ENCODE peak calls at places on chromosome 19, in eight cellular contexts. One of them, this sample, is unnamed.

GRCh38 chr19:53991224-53992113 is at the start of gene CACNG6:
- DNase-seq in tibial artery: no peak
- DNase-seq in hepatocyte: peak; percentile 63
- DNase-seq in PC-3: peak; percentile 48
- DNase-seq in body of pancreas: no peak
- DNase-seq in D721Med: no peak
- DNase-seq in A549: peak; percentile 93
- DNase-seq in GM10248: no peak
- DNase-seq in this sample: no peak

GRCh38 chr19:35451278-35452096 is 3.4 kb downstream of the FFAR2 start:
- DNase-seq in tibial artery: no peak
- DNase-seq in hepatocyte: no peak
- DNase-seq in PC-3: no peak
- DNase-seq in body of pancreas: no peak
- DNase-seq in D721Med: no peak
- DNase-seq in A549: no peak
- DNase-seq in GM10248: peak; percentile 76
- DNase-seq in this sample: no peak

GRCh38 chr19:50639121-50640112 is at the start of gene SYT3:
- DNase-seq in tibial artery: no peak
- DNase-seq in hepatocyte: peak; percentile 72
- DNase-seq in PC-3: peak; percentile 33
- DNase-seq in body of pancreas: peak; percentile 34
- DNase-seq in D721Med: peak; percentile 93
- DNase-seq in A549: peak; percentile 55
- DNase-seq in GM10248: peak; percentile 56
- DNase-seq in this sample: no peak

GRCh38 chr19:38727306-38727867 is 16.9 kb downstream of the CAPN12 start:
- DNase-seq in tibial artery: no peak
- DNase-seq in hepatocyte: no peak
- DNase-seq in PC-3: no peak
- DNase-seq in body of pancreas: no peak
- DNase-seq in D721Med: no peak
- DNase-seq in A549: no peak
- DNase-seq in GM10248: no peak
- DNase-seq in this sample: no peak

GRCh38 chr19:51398096-51398704 is 7.8 kb upstream of the C19orf84 start:
- DNase-seq in tibial artery: no peak
- DNase-seq in hepatocyte: peak; percentile 29
- DNase-seq in PC-3: peak; percentile 59
- DNase-seq in body of pancreas: no peak
- DNase-seq in D721Med: peak; percentile 49
- DNase-seq in A549: peak; percentile 49
- DNase-seq in GM10248: no peak
- DNase-seq in this sample: no peak

GRCh38 chr19:37930416-37930815 is 23.4 kb downstream of the SIPA1L3 start:
- DNase-seq in tibial artery: no peak
- DNase-seq in hepatocyte: no peak
- DNase-seq in PC-3: peak; percentile 44
- DNase-seq in body of pancreas: no peak
- DNase-seq in D721Med: no peak
- DNase-seq in A549: no peak
- DNase-seq in GM10248: no peak
- DNase-seq in this sample: no peak

GRCh38 chr19:39372941-39373340 is 18.0 kb downstream of the PAF1 start:
- DNase-seq in tibial artery: no peak
- DNase-seq in hepatocyte: no peak
- DNase-seq in PC-3: no peak
- DNase-seq in body of pancreas: no peak
- DNase-seq in D721Med: no peak
- DNase-seq in A549: no peak
- DNase-seq in GM10248: no peak
- DNase-seq in this sample: no peak

GRCh38 chr19:1561236-1561842 is 6.8 kb downstream of the MEX3D start:
- DNase-seq in tibial artery: no peak
- DNase-seq in hepatocyte: no peak
- DNase-seq in PC-3: no peak
- DNase-seq in body of pancreas: no peak
- DNase-seq in D721Med: no peak
- DNase-seq in A549: no peak
- DNase-seq in GM10248: no peak
- DNase-seq in this sample: no peak

GRCh38 chr19:53612762-53613526 is 18.9 kb upstream of the DPRX start:
- DNase-seq in tibial artery: no peak
- DNase-seq in hepatocyte: peak; percentile 35
- DNase-seq in PC-3: peak; percentile 7
- DNase-seq in body of pancreas: no peak
- DNase-seq in D721Med: no peak
- DNase-seq in A549: no peak
- DNase-seq in GM10248: no peak
- DNase-seq in this sample: no peak

GRCh38 chr19:43639507-43640423 is at the start of gene CADM4:
- DNase-seq in tibial artery: no peak
- DNase-seq in hepatocyte: peak; percentile 63
- DNase-seq in PC-3: no peak
- DNase-seq in body of pancreas: peak; percentile 48
- DNase-seq in D721Med: peak; percentile 39
- DNase-seq in A549: no peak
- DNase-seq in GM10248: peak; percentile 79
- DNase-seq in this sample: no peak

GRCh38 chr19:5293607-5294089 is 47.0 kb downstream of the PTPRS start:
- DNase-seq in tibial artery: no peak
- DNase-seq in hepatocyte: peak; percentile 72
- DNase-seq in PC-3: peak; percentile 39
- DNase-seq in body of pancreas: no peak
- DNase-seq in D721Med: peak; percentile 84
- DNase-seq in A549: no peak
- DNase-seq in GM10248: no peak
- DNase-seq in this sample: no peak

GRCh38 chr19:48613852-48614435 is 932 bp downstream of the FAM83E start:
- DNase-seq in tibial artery: no peak
- DNase-seq in hepatocyte: no peak
- DNase-seq in PC-3: no peak
- DNase-seq in body of pancreas: no peak
- DNase-seq in D721Med: no peak
- DNase-seq in A549: no peak
- DNase-seq in GM10248: no peak
- DNase-seq in this sample: no peak

GRCh38 chr19:2055871-2056809 is 5.1 kb upstream of the MKNK2 start:
- DNase-seq in tibial artery: peak; percentile 82
- DNase-seq in hepatocyte: peak; percentile 59
- DNase-seq in PC-3: peak; percentile 62
- DNase-seq in body of pancreas: peak; percentile 24
- DNase-seq in D721Med: no peak
- DNase-seq in A549: peak; percentile 80
- DNase-seq in GM10248: no peak
- DNase-seq in this sample: no peak

GRCh38 chr19:48249502-48250014 is 6.2 kb downstream of the CARD8 start:
- DNase-seq in tibial artery: peak; percentile 73
- DNase-seq in hepatocyte: no peak
- DNase-seq in PC-3: no peak
- DNase-seq in body of pancreas: no peak
- DNase-seq in D721Med: no peak
- DNase-seq in A549: no peak
- DNase-seq in GM10248: peak; percentile 46
- DNase-seq in this sample: no peak

GRCh38 chr19:50025794-50026549 is at the start of gene ZNF473:
- DNase-seq in tibial artery: peak; percentile 97
- DNase-seq in hepatocyte: peak; percentile 97
- DNase-seq in PC-3: peak; percentile 97
- DNase-seq in body of pancreas: peak; percentile 94
- DNase-seq in D721Med: peak; percentile 74
- DNase-seq in A549: peak; percentile 97
- DNase-seq in GM10248: peak; percentile 91
- DNase-seq in this sample: peak; percentile 65

GRCh38 chr19:48844472-48844871 is 8.2 kb upstream of the HSD17B14 start:
- DNase-seq in tibial artery: no peak
- DNase-seq in hepatocyte: no peak
- DNase-seq in PC-3: peak; percentile 39
- DNase-seq in body of pancreas: no peak
- DNase-seq in D721Med: no peak
- DNase-seq in A549: peak; percentile 92
- DNase-seq in GM10248: no peak
- DNase-seq in this sample: no peak

GRCh38 chr19:56071151-56071550 is 49.9 kb downstream of the ZNF787 start:
- DNase-seq in tibial artery: no peak
- DNase-seq in hepatocyte: no peak
- DNase-seq in PC-3: peak; percentile 59
- DNase-seq in body of pancreas: no peak
- DNase-seq in D721Med: no peak
- DNase-seq in A549: no peak
- DNase-seq in GM10248: no peak
- DNase-seq in this sample: no peak
- TF ChIP-seq CTCF in tibial artery: no peak
- TF ChIP-seq CTCF in hepatocyte: peak; percentile 33
- TF ChIP-seq CTCF in PC-3: peak; percentile 67
- TF ChIP-seq CTCF in body of pancreas: no peak
- TF ChIP-seq CTCF in D721Med: peak; percentile 3
- TF ChIP-seq CTCF in A549: peak; percentile 13
- TF ChIP-seq CTCF in GM10248: peak; percentile 18
- TF ChIP-seq CTCF in this sample: no peak

GRCh38 chr19:40613669-40614594 is 12.8 kb downstream of the LTBP4 start:
- DNase-seq in tibial artery: peak; percentile 90
- DNase-seq in hepatocyte: peak; percentile 87
- DNase-seq in PC-3: no peak
- DNase-seq in body of pancreas: no peak
- DNase-seq in D721Med: peak; percentile 94
- DNase-seq in A549: peak; percentile 92
- DNase-seq in GM10248: peak; percentile 91
- DNase-seq in this sample: no peak

GRCh38 chr19:40616178-40616577 is 15.0 kb downstream of the LTBP4 start:
- DNase-seq in tibial artery: no peak
- DNase-seq in hepatocyte: no peak
- DNase-seq in PC-3: no peak
- DNase-seq in body of pancreas: no peak
- DNase-seq in D721Med: no peak
- DNase-seq in A549: no peak
- DNase-seq in GM10248: no peak
- DNase-seq in this sample: no peak

GRCh38 chr19:40612831-40613668 is 11.9 kb downstream of the LTBP4 start:
- DNase-seq in tibial artery: no peak
- DNase-seq in hepatocyte: peak; percentile 72
- DNase-seq in PC-3: no peak
- DNase-seq in body of pancreas: no peak
- DNase-seq in D721Med: peak; percentile 94
- DNase-seq in A549: peak; percentile 85
- DNase-seq in GM10248: peak; percentile 85
- DNase-seq in this sample: no peak

GRCh38 chr19:40616941-40617340 is 15.8 kb downstream of the LTBP4 start:
- DNase-seq in tibial artery: no peak
- DNase-seq in hepatocyte: no peak
- DNase-seq in PC-3: no peak
- DNase-seq in body of pancreas: no peak
- DNase-seq in D721Med: no peak
- DNase-seq in A549: no peak
- DNase-seq in GM10248: no peak
- DNase-seq in this sample: no peak

DNA sequence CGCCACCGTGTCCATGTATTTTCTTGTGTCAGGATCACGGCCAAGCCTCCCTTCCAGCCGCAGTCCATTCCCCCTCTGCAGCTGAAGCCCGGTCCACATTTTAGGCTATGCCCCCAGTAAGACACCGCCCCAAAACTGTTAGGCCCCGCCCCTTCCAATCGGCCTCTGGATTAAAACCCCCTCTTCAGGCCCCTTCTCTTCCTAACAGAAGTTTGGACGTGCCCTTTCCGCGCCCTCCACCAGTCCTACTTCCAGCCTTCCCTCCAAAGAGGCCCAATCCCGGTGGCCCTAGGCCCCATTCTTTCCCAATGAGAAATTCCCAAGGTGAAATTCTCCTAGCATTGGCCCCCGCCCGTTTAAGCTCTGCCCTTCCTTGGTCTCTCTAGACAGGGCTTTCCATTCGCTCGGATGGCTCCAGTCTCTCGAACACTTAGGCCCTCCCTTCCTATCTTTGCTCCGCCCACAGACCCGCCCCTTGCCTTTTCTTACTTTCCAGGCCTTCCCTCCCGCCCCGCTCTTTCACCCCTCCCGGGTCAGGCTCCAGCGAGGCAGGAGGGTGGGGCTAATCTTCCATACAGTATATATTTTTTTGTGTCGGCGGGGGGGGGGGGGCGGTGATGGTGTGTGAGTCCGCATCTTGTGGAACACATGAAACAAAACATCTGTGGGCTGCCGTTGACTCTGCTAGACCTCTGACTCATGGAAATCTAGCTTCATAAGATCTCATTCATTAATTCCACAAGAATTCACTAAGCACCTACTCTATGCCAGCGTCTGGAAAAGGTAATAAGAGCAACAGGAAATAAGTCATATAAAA is 13.6 kb downstream of the LTBP4 start:
- DNase-seq in tibial artery: peak; percentile 93
- DNase-seq in hepatocyte: peak; percentile 90
- DNase-seq in PC-3: peak; percentile 79
- DNase-seq in body of pancreas: no peak
- DNase-seq in D721Med: no peak
- DNase-seq in A549: peak; percentile 68
- DNase-seq in GM10248: peak; percentile 79
- DNase-seq in this sample: peak; percentile 79
- TF ChIP-seq CTCF in tibial artery: no peak
- TF ChIP-seq CTCF in hepatocyte: no peak
- TF ChIP-seq CTCF in PC-3: no peak
- TF ChIP-seq CTCF in body of pancreas: no peak
- TF ChIP-seq CTCF in D721Med: no peak
- TF ChIP-seq CTCF in A549: no peak
- TF ChIP-seq CTCF in GM10248: no peak
- TF ChIP-seq CTCF in this sample: no peak

DNA sequence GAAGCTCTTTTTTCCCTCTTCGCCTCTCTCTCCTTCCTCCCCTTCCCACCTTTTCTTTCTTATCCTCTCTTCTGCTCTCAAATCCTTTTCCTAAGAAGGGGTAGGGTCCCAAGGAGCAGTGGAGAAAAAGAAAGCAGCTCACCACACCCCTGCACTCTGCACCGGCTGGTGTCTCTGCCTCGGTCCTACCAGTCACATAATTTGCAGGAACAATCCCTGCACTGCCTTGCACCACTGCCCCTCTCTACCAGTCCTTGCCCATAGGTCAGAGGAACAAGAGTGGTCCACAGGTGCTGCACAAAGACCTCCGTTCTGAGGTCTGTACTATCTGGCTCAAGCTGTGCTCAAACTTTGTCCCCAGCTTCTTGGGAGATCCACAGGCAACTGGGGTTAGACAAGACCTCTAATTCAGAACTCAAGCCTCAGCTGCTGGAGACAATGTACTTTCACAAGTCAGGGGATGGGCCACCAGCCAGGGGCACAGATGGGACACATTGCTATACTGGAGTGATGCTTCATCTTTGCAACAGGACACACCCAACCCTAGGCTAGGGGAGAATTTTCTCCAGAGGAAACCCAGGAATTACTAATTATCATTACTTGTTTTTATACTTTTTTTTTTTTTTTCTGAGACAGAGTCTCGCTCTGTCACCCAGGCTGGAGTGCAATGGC is 125.4 kb upstream of the ZNF507 start:
- DNase-seq in tibial artery: no peak
- DNase-seq in hepatocyte: no peak
- DNase-seq in PC-3: no peak
- DNase-seq in body of pancreas: no peak
- DNase-seq in D721Med: no peak
- DNase-seq in A549: no peak
- DNase-seq in GM10248: peak; percentile 1
- DNase-seq in this sample: no peak
- TF ChIP-seq CTCF in tibial artery: no peak
- TF ChIP-seq CTCF in hepatocyte: no peak
- TF ChIP-seq CTCF in PC-3: no peak
- TF ChIP-seq CTCF in body of pancreas: no peak
- TF ChIP-seq CTCF in D721Med: no peak
- TF ChIP-seq CTCF in A549: no peak
- TF ChIP-seq CTCF in GM10248: no peak
- TF ChIP-seq CTCF in this sample: no peak

GRCh38 chr19:18798384-18799352 is 7.6 kb upstream of the COMP start:
- DNase-seq in tibial artery: no peak
- DNase-seq in hepatocyte: peak; percentile 81
- DNase-seq in PC-3: no peak
- DNase-seq in body of pancreas: no peak
- DNase-seq in D721Med: no peak
- DNase-seq in A549: no peak
- DNase-seq in GM10248: no peak
- DNase-seq in this sample: no peak
- TF ChIP-seq CTCF in tibial artery: no peak
- TF ChIP-seq CTCF in hepatocyte: peak; percentile 21
- TF ChIP-seq CTCF in PC-3: no peak
- TF ChIP-seq CTCF in body of pancreas: no peak
- TF ChIP-seq CTCF in D721Med: no peak
- TF ChIP-seq CTCF in A549: no peak
- TF ChIP-seq CTCF in GM10248: no peak
- TF ChIP-seq CTCF in this sample: no peak